ENCODE peak calls at places on chromosomes 4 and X, in nine cellular contexts. One of them, this sample, is unnamed.

GRCh38 chrX:44937606-44938005 is 64.6 kb downstream of the KDM6A start:
- DNase-seq in MG63: no peak
- DNase-seq in left ventricle myocardium superior: no peak
- DNase-seq in ELF-1: no peak
- DNase-seq in midbrain: peak
- DNase-seq in CD8-positive, alpha-beta memory T cell: no peak
- DNase-seq in HFFc6: no peak
- DNase-seq in HEK293T: no peak
- DNase-seq in adrenal gland: no peak
- DNase-seq in this sample: no peak

GRCh38 chr4:186725422-186726149 is 1.9 kb upstream of the FAT1 start:
- DNase-seq in MG63: peak
- DNase-seq in left ventricle myocardium superior: peak
- DNase-seq in ELF-1: peak
- DNase-seq in midbrain: peak
- DNase-seq in CD8-positive, alpha-beta memory T cell: no peak
- DNase-seq in HFFc6: peak
- DNase-seq in HEK293T: peak
- DNase-seq in adrenal gland: peak
- DNase-seq in this sample: peak

GRCh38 chrX:38426785-38427184 is 74.4 kb downstream of the OTC start:
- DNase-seq in MG63: peak
- DNase-seq in left ventricle myocardium superior: no peak
- DNase-seq in ELF-1: no peak
- DNase-seq in midbrain: no peak
- DNase-seq in CD8-positive, alpha-beta memory T cell: no peak
- DNase-seq in HFFc6: no peak
- DNase-seq in HEK293T: no peak
- DNase-seq in adrenal gland: peak
- DNase-seq in this sample: no peak

GRCh38 chr4:2101346-2102044 is 42.4 kb downstream of the NAT8L start:
- DNase-seq in MG63: peak
- DNase-seq in left ventricle myocardium superior: no peak
- DNase-seq in ELF-1: no peak
- DNase-seq in midbrain: no peak
- DNase-seq in CD8-positive, alpha-beta memory T cell: no peak
- DNase-seq in HFFc6: peak
- DNase-seq in HEK293T: no peak
- DNase-seq in adrenal gland: no peak
- DNase-seq in this sample: no peak

GRCh38 chr4:124454772-124455270 is 257.7 kb downstream of the ANKRD50 start:
- DNase-seq in MG63: no peak
- DNase-seq in left ventricle myocardium superior: no peak
- DNase-seq in ELF-1: no peak
- DNase-seq in midbrain: no peak
- DNase-seq in CD8-positive, alpha-beta memory T cell: no peak
- DNase-seq in HFFc6: no peak
- DNase-seq in HEK293T: no peak
- DNase-seq in adrenal gland: no peak
- DNase-seq in this sample: no peak

GRCh38 chr4:38867478-38868054 is at the start of gene FAM114A1:
- DNase-seq in MG63: peak
- DNase-seq in left ventricle myocardium superior: peak
- DNase-seq in ELF-1: peak
- DNase-seq in midbrain: peak
- DNase-seq in CD8-positive, alpha-beta memory T cell: no peak
- DNase-seq in HFFc6: peak
- DNase-seq in HEK293T: peak
- DNase-seq in adrenal gland: peak
- DNase-seq in this sample: peak

GRCh38 chr4:173176010-173176409 is 7.4 kb downstream of the GALNT7 start:
- DNase-seq in MG63: no peak
- DNase-seq in left ventricle myocardium superior: no peak
- DNase-seq in ELF-1: no peak
- DNase-seq in midbrain: no peak
- DNase-seq in CD8-positive, alpha-beta memory T cell: no peak
- DNase-seq in HFFc6: no peak
- DNase-seq in HEK293T: no peak
- DNase-seq in adrenal gland: no peak
- DNase-seq in this sample: no peak

GRCh38 chr4:109171098-109171497 is 131.4 kb downstream of the COL25A1 start:
- DNase-seq in MG63: no peak
- DNase-seq in left ventricle myocardium superior: no peak
- DNase-seq in ELF-1: no peak
- DNase-seq in midbrain: no peak
- DNase-seq in CD8-positive, alpha-beta memory T cell: no peak
- DNase-seq in HFFc6: no peak
- DNase-seq in HEK293T: no peak
- DNase-seq in adrenal gland: no peak
- DNase-seq in this sample: no peak

GRCh38 chr4:7623468-7623867 is 188.7 kb upstream of the PSAPL1 start:
- DNase-seq in MG63: no peak
- DNase-seq in left ventricle myocardium superior: no peak
- DNase-seq in ELF-1: no peak
- DNase-seq in midbrain: no peak
- DNase-seq in CD8-positive, alpha-beta memory T cell: no peak
- DNase-seq in HFFc6: no peak
- DNase-seq in HEK293T: no peak
- DNase-seq in adrenal gland: no peak
- DNase-seq in this sample: no peak

GRCh38 chr4:52051615-52052474 is 741 bp downstream of the SPATA18 start:
- DNase-seq in MG63: peak
- DNase-seq in left ventricle myocardium superior: peak
- DNase-seq in ELF-1: peak
- DNase-seq in midbrain: peak
- DNase-seq in CD8-positive, alpha-beta memory T cell: no peak
- DNase-seq in HFFc6: peak
- DNase-seq in HEK293T: peak
- DNase-seq in adrenal gland: peak
- DNase-seq in this sample: peak

GRCh38 chr4:11402192-11402591 is 26.5 kb downstream of the HS3ST1 start:
- DNase-seq in MG63: no peak
- DNase-seq in left ventricle myocardium superior: no peak
- DNase-seq in ELF-1: no peak
- DNase-seq in midbrain: no peak
- DNase-seq in CD8-positive, alpha-beta memory T cell: no peak
- DNase-seq in HFFc6: no peak
- DNase-seq in HEK293T: no peak
- DNase-seq in adrenal gland: no peak
- DNase-seq in this sample: no peak

GRCh38 chr4:71570492-71570891 is 213.4 kb downstream of the GC start:
- DNase-seq in MG63: no peak
- DNase-seq in left ventricle myocardium superior: no peak
- DNase-seq in ELF-1: peak
- DNase-seq in midbrain: no peak
- DNase-seq in CD8-positive, alpha-beta memory T cell: no peak
- DNase-seq in HFFc6: no peak
- DNase-seq in HEK293T: no peak
- DNase-seq in adrenal gland: no peak
- DNase-seq in this sample: no peak

GRCh38 chr4:24971192-24971591 is 58.4 kb upstream of the CCDC149 start:
- DNase-seq in MG63: no peak
- DNase-seq in left ventricle myocardium superior: no peak
- DNase-seq in ELF-1: no peak
- DNase-seq in midbrain: no peak
- DNase-seq in CD8-positive, alpha-beta memory T cell: no peak
- DNase-seq in HFFc6: no peak
- DNase-seq in HEK293T: no peak
- DNase-seq in adrenal gland: no peak
- DNase-seq in this sample: no peak

GRCh38 chr4:10184051-10184450 is 67.5 kb upstream of the WDR1 start:
- DNase-seq in MG63: no peak
- DNase-seq in left ventricle myocardium superior: no peak
- DNase-seq in ELF-1: no peak
- DNase-seq in midbrain: no peak
- DNase-seq in CD8-positive, alpha-beta memory T cell: no peak
- DNase-seq in HFFc6: peak
- DNase-seq in HEK293T: no peak
- DNase-seq in adrenal gland: no peak
- DNase-seq in this sample: no peak

GRCh38 chr4:35342833-35343232 is 901.5 kb downstream of the ARAP2 start:
- DNase-seq in MG63: no peak
- DNase-seq in left ventricle myocardium superior: no peak
- DNase-seq in ELF-1: no peak
- DNase-seq in midbrain: no peak
- DNase-seq in CD8-positive, alpha-beta memory T cell: no peak
- DNase-seq in HFFc6: no peak
- DNase-seq in HEK293T: no peak
- DNase-seq in adrenal gland: no peak
- DNase-seq in this sample: no peak

GRCh38 chrX:1385251-1385794 is 6.6 kb downstream of the SLC25A6 start:
- DNase-seq in MG63: no peak
- DNase-seq in left ventricle myocardium superior: peak
- DNase-seq in ELF-1: no peak
- DNase-seq in midbrain: no peak
- DNase-seq in CD8-positive, alpha-beta memory T cell: no peak
- DNase-seq in HFFc6: no peak
- DNase-seq in HEK293T: peak
- DNase-seq in adrenal gland: no peak
- DNase-seq in this sample: no peak

GRCh38 chr4:159142254-159142653 is 39.4 kb downstream of the RAPGEF2 start:
- DNase-seq in MG63: no peak
- DNase-seq in left ventricle myocardium superior: no peak
- DNase-seq in ELF-1: no peak
- DNase-seq in midbrain: no peak
- DNase-seq in CD8-positive, alpha-beta memory T cell: no peak
- DNase-seq in HFFc6: no peak
- DNase-seq in HEK293T: no peak
- DNase-seq in adrenal gland: no peak
- DNase-seq in this sample: no peak

GRCh38 chrX:38656350-38656915 is 95.1 kb downstream of the TSPAN7 start:
- DNase-seq in MG63: no peak
- DNase-seq in left ventricle myocardium superior: no peak
- DNase-seq in ELF-1: no peak
- DNase-seq in midbrain: no peak
- DNase-seq in CD8-positive, alpha-beta memory T cell: no peak
- DNase-seq in HFFc6: no peak
- DNase-seq in HEK293T: no peak
- DNase-seq in adrenal gland: no peak
- DNase-seq in this sample: no peak

GRCh38 chr4:76208005-76208765 is 5.4 kb downstream of the SCARB2 start:
- DNase-seq in MG63: peak
- DNase-seq in left ventricle myocardium superior: peak
- DNase-seq in ELF-1: no peak
- DNase-seq in midbrain: peak
- DNase-seq in CD8-positive, alpha-beta memory T cell: no peak
- DNase-seq in HFFc6: peak
- DNase-seq in HEK293T: peak
- DNase-seq in adrenal gland: peak
- DNase-seq in this sample: peak

GRCh38 chr4:151644625-151645024 is 116.2 kb downstream of the GATB start:
- DNase-seq in MG63: no peak
- DNase-seq in left ventricle myocardium superior: no peak
- DNase-seq in ELF-1: peak
- DNase-seq in midbrain: no peak
- DNase-seq in CD8-positive, alpha-beta memory T cell: no peak
- DNase-seq in HFFc6: no peak
- DNase-seq in HEK293T: peak
- DNase-seq in adrenal gland: no peak
- DNase-seq in this sample: no peak